ENCODE peak calls at places on chromosomes 2 and 18, in eight cellular contexts. A is NCI-H2081; P is cardiac muscle cell; S is stimulated activated CD4-positive, alpha-beta T cell treated with anti-CD3 and anti-CD28 coated beads, Interleukin-2, amount 100 ng/mL, for 24 hours; U is AG08395; T is Kasumi-1; C is neuronal stem cell; W is heart left ventricle. X is an unnamed sample.

GRCh38 chr2:23041443-23041842 is 343.5 kb upstream of the KLHL29 start:
- DNase-seq in A (no peak), P (peak; percentile 58), S (no peak), U (no peak), T (no peak), C (no peak), W (no peak), X (no peak)

GRCh38 chr2:117931266-117931665 is 82.6 kb downstream of the CCDC93 start:
- DNase-seq in A (no peak), P (no peak), S (no peak), U (no peak), T (no peak), C (no peak), W (no peak), X (no peak)

GRCh38 chr2:140643761-140644187 is 1487.0 kb downstream of the LRP1B start:
- DNase-seq in A (no peak), P (no peak), S (no peak), U (peak; percentile 25), T (no peak), C (no peak), W (no peak), X (no peak)

GRCh38 chr2:68295523-68295922 is 24.2 kb downstream of the CNRIP1 start:
- DNase-seq in A (no peak), P (no peak), S (no peak), U (no peak), T (peak; percentile 90), C (no peak), W (no peak), X (no peak)

GRCh38 chr2:189125195-189125594 is 54.4 kb downstream of the COL5A2 start:
- DNase-seq in A (no peak), P (no peak), S (no peak), U (no peak), T (no peak), C (no peak), W (no peak), X (no peak)

GRCh38 chr2:234880551-234881211 is 71.1 kb upstream of the SH3BP4 start:
- DNase-seq in A (no peak), P (no peak), S (no peak), U (no peak), T (no peak), C (no peak), W (no peak), X (no peak)

GRCh38 chr18:35707247-35707646 is 125.7 kb downstream of the GALNT1 start:
- DNase-seq in A (no peak), P (no peak), S (no peak), U (no peak), T (no peak), C (no peak), W (no peak), X (no peak)

GRCh38 chr2:28429636-28430376 is 37.1 kb downstream of the FOSL2 start:
- DNase-seq in A (no peak), P (no peak), S (no peak), U (no peak), T (no peak), C (no peak), W (no peak), X (no peak)

GRCh38 chr2:119424284-119425118 is 7.2 kb upstream of the TMEM37 start:
- DNase-seq in A (no peak), P (no peak), S (no peak), U (no peak), T (no peak), C (no peak), W (no peak), X (no peak)

GRCh38 chr2:124915567-124915966 is 890.5 kb downstream of the CNTNAP5 start:
- DNase-seq in A (no peak), P (no peak), S (no peak), U (no peak), T (peak; percentile 5), C (no peak), W (no peak), X (no peak)

GRCh38 chr2:150609831-150610582 is 122.5 kb upstream of the RND3 start:
- DNase-seq in A (no peak), P (no peak), S (no peak), U (peak; percentile 82), T (no peak), C (no peak), W (no peak), X (no peak)

GRCh38 chr18:37565138-37565984 is at the start of gene CELF4:
- DNase-seq in A (peak; percentile 25), P (peak; percentile 42), S (no peak), U (peak; percentile 31), T (no peak), C (no peak), W (no peak), X (no peak)

GRCh38 chr2:196750291-196750923 is 49.1 kb downstream of the GTF3C3 start:
- DNase-seq in A (no peak), P (no peak), S (no peak), U (no peak), T (no peak), C (no peak), W (no peak), X (no peak)

GRCh38 chr2:70046534-70046933 is 40.7 kb upstream of the PCBP1 start:
- DNase-seq in A (no peak), P (no peak), S (no peak), U (no peak), T (no peak), C (no peak), W (no peak), X (no peak)

GRCh38 chr2:34242741-34243123 is 643.6 kb upstream of the FAM98A start:
- DNase-seq in A (no peak), P (peak; percentile 24), S (no peak), U (no peak), T (no peak), C (no peak), W (no peak), X (no peak)

GRCh38 chr2:21404137-21404536 is 280.4 kb downstream of the TDRD15 start:
- DNase-seq in A (no peak), P (no peak), S (no peak), U (no peak), T (no peak), C (no peak), W (no peak), X (no peak)

GRCh38 chr2:197383825-197384224 is 51.0 kb downstream of the SF3B1 start:
- DNase-seq in A (no peak), P (no peak), S (no peak), U (no peak), T (peak; percentile 23), C (no peak), W (no peak), X (no peak)

GRCh38 chr2:240831594-240832204 is 11.7 kb upstream of the KIF1A start:
- DNase-seq in A (no peak), P (no peak), S (no peak), U (no peak), T (no peak), C (no peak), W (no peak), X (no peak)

GRCh38 chr2:27323592-27324285 is 842 bp upstream of the MPV17 start:
- DNase-seq in A (no peak), P (no peak), S (no peak), U (no peak), T (peak; percentile 64), C (no peak), W (no peak), X (no peak)

GRCh38 chr2:108409768-108410167 is 32.0 kb downstream of the SULT1C4 start:
- DNase-seq in A (no peak), P (no peak), S (no peak), U (peak; percentile 34), T (no peak), C (no peak), W (no peak), X (no peak)

GRCh38 chr2:72144746-72145657 is 2.7 kb downstream of the CYP26B1 start:
- DNase-seq in A (no peak), P (peak; percentile 72), S (peak; percentile 17), U (no peak), T (no peak), C (peak; percentile 44), W (peak; percentile 41), X (no peak)

GRCh38 chr2:96907405-96908041 is 37.6 kb upstream of the SEMA4C start:
- DNase-seq in A (no peak), P (peak; percentile 90), S (no peak), U (peak; percentile 91), T (no peak), C (peak; percentile 71), W (peak; percentile 89), X (no peak)

GRCh38 chr2:231780123-231780908 is 766 bp downstream of the PDE6D start:
- DNase-seq in A (no peak), P (peak; percentile 71), S (peak; percentile 23), U (peak; percentile 14), T (no peak), C (peak; percentile 15), W (no peak), X (no peak)

X was measured in GM12892.